ENCODE peak calls at places on chromosomes 3 and 15, in four cellular contexts. G is transverse colon, E is A549, O is suprapubic skin. H is an unnamed sample.

GRCh38 chr3:143155756-143156155 is 36.2 kb downstream of the CHST2 start:
- DNase-seq in G (no peak), E (no peak), O (no peak), H (no peak)

GRCh38 chr3:173513123-173513522 is 115.6 kb downstream of the NLGN1 start:
- DNase-seq in G (no peak), E (no peak), O (no peak), H (no peak)

GRCh38 chr15:96349933-96350292 is 19.4 kb downstream of the NR2F2 start:
- DNase-seq in G (no peak), E (no peak), O (no peak), H (no peak)

GRCh38 chr3:20043398-20043797 is 3.2 kb downstream of the KAT2B start:
- DNase-seq in G (peak), E (no peak), O (peak), H (peak)

GRCh38 chr15:70417536-70417935 is 319.8 kb upstream of the TLE3 start:
- DNase-seq in G (no peak), E (no peak), O (no peak), H (no peak)

GRCh38 chr15:65101418-65101890 is 13.5 kb downstream of the UBAP1L start:
- DNase-seq in G (peak), E (peak), O (peak), H (peak)

GRCh38 chr15:59347915-59348314 is 24.8 kb downstream of the MYO1E start:
- DNase-seq in G (no peak), E (no peak), O (no peak), H (no peak)

GRCh38 chr3:133992385-133992784 is 37.3 kb downstream of the SLCO2A1 start:
- DNase-seq in G (no peak), E (no peak), O (peak), H (no peak)

GRCh38 chr3:24810881-24811280 is 316.2 kb upstream of the THRB start:
- DNase-seq in G (no peak), E (no peak), O (no peak), H (no peak)

GRCh38 chr15:31216210-31216911 is 110.3 kb upstream of the KLF13 start:
- DNase-seq in G (peak), E (peak), O (peak), H (peak)

GRCh38 chr3:72385172-72385571 is 463.1 kb downstream of the SHQ1 start:
- DNase-seq in G (no peak), E (no peak), O (no peak), H (no peak)

GRCh38 chr15:41933771-41934170 is 38.6 kb downstream of the EHD4 start:
- DNase-seq in G (peak), E (peak), O (no peak), H (no peak)

GRCh38 chr3:67349551-67350174 is 304.7 kb downstream of the SUCLG2 start:
- DNase-seq in G (no peak), E (no peak), O (no peak), H (no peak)

GRCh38 chr3:165532851-165533250 is 304.4 kb downstream of the BCHE start:
- DNase-seq in G (no peak), E (no peak), O (no peak), H (no peak)

GRCh38 chr3:135169651-135170050 is 374.6 kb downstream of the EPHB1 start:
- DNase-seq in G (no peak), E (no peak), O (no peak), H (no peak)

GRCh38 chr15:71082803-71083202 is 32.5 kb upstream of the THSD4 start:
- DNase-seq in G (no peak), E (no peak), O (no peak), H (no peak)

GRCh38 chr3:174882789-174883188 is 23.7 kb downstream of the NAALADL2 start:
- DNase-seq in G (no peak), E (no peak), O (no peak), H (no peak)

GRCh38 chr15:76756371-76756770 is 148.8 kb downstream of the SCAPER start:
- DNase-seq in G (no peak), E (no peak), O (no peak), H (no peak)

GRCh38 chr3:195015021-195015420 is 255.9 kb downstream of the XXYLT1 start:
- DNase-seq in G (no peak), E (no peak), O (peak), H (no peak)

GRCh38 chr15:31802761-31803160 is 227.6 kb upstream of the CHRNA7 start:
- DNase-seq in G (no peak), E (no peak), O (no peak), H (no peak)

GRCh38 chr15:51647128-51647562 is 24.6 kb upstream of the DMXL2 start:
- DNase-seq in G (peak), E (no peak), O (no peak), H (no peak)

GRCh38 chr15:101063891-101064794 is 145.0 kb downstream of the LRRK1 start:
- DNase-seq in G (peak), E (no peak), O (peak), H (peak)

GRCh38 chr3:20852712-20853111 is 666.7 kb upstream of the SGO1 start:
- DNase-seq in G (no peak), E (no peak), O (no peak), H (no peak)

GRCh38 chr3:173870976-173871375 is 473.4 kb downstream of the NLGN1 start:
- DNase-seq in G (no peak), E (no peak), O (no peak), H (no peak)

GRCh38 chr3:136818851-136819783 is at the start of gene SLC35G2:
- DNase-seq in G (peak), E (peak), O (peak), H (peak)

GRCh38 chr3:119408243-119408950 is 55.0 kb downstream of the TMEM39A start:
- DNase-seq in G (no peak), E (no peak), O (no peak), H (no peak)

GRCh38 chr3:155241559-155241958 is 51.9 kb downstream of the STRIT1 start:
- DNase-seq in G (no peak), E (no peak), O (no peak), H (no peak)

GRCh38 chr3:14179114-14179465 is 473 bp downstream of the LSM3 start:
- DNase-seq in G (no peak), E (no peak), O (no peak), H (no peak)
- H3K27ac ChIP-seq in G (peak), E (peak), O (peak), H (peak)

DNA sequence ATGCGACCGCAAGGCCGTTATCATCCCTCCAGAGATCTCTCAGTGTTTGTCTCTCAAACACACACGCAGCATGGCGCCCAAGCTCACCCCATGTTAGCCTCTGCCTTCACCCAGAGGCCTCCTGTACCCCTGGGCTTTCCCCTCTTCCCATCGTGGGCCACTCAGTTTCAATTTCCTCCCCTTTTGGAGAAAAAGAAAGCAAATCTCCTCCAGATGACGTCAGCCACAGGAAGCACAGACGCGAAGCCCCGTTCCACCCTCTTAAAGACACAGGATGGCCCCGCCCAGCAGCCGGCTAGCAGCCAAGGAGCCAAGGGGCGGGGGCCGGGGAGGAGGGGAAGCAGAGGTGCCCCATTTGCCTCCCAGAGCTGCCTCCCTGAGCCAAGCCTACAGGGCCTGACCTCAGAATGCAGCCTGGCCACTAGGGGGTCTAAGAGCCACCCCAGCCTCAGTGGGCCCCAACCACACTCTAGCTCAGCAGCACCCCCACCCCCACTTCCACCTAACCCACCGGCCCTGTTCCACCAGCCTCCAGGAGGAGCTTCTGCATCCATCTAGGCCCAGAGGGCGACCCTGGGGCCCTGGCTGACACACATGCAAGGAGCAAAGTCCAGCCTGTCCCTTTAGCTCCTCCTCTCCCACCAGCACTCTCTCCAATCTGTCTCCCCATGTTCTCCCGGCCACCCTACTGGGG is 26.5 kb downstream of the ATRIP start:
- DNase-seq in G (peak), E (peak), O (peak), H (peak)
- TF ChIP-seq EP300 in G (no peak), E (no peak), O (no peak), H (no peak)

GRCh38 chr3:179463299-179463698 is 12.0 kb upstream of the GNB4 start:
- DNase-seq in G (no peak), E (no peak), O (no peak), H (no peak)
- H3K27ac ChIP-seq in G (no peak), E (no peak), O (peak), H (no peak)

GRCh38 chr15:35560258-35560657 is 14.3 kb upstream of the DPH6 start:
- DNase-seq in G (no peak), E (no peak), O (no peak), H (no peak)

GRCh38 chr15:35560895-35561294 is 14.9 kb upstream of the DPH6 start:
- DNase-seq in G (no peak), E (no peak), O (no peak), H (no peak)

GRCh38 chr15:35561308-35561707 is 15.3 kb upstream of the DPH6 start:
- DNase-seq in G (no peak), E (no peak), O (no peak), H (no peak)

GRCh38 chr15:35557544-35557943 is 11.6 kb upstream of the DPH6 start:
- DNase-seq in G (no peak), E (peak), O (no peak), H (no peak)

GRCh38 chr15:35559683-35560082 is 13.7 kb upstream of the DPH6 start:
- DNase-seq in G (no peak), E (no peak), O (no peak), H (no peak)
- TF ChIP-seq EP300 in G (no peak), E (no peak), O (no peak), H (no peak)

DNA sequence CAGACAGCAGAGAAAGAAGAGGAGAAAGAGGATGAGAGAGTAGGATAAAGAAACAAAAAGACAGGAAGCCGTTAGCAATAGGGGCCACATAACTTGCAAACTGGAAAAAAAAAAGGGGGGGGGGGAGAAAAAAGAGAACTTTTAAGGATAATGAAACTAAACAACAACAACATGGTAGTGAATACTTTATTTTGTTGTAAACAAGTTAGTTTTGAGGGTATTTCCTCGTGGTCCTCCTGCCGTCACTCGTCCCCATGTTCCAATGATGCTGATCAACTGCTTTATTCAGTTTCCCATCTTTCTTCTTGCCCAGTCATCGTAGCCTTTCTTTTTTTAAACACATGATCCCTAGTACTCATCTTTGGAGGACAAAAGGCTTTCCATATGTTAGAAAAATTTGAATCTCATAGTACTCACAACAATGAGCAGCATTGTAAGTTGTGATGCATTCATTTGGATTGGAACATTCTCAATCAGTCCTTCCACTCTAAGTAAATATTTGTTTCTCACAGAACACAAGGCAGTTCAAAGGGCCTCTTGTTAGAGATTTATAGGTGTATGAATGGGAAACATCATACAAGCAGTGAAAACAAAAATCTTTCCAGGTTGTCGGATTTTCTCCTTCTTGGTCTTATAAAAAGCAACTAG is 8.5 kb downstream of the TM4SF1 start:
- DNase-seq in G (no peak), E (peak), O (no peak), H (no peak)
- H3K27ac ChIP-seq in G (peak), E (peak), O (peak), H (no peak)

DNA sequence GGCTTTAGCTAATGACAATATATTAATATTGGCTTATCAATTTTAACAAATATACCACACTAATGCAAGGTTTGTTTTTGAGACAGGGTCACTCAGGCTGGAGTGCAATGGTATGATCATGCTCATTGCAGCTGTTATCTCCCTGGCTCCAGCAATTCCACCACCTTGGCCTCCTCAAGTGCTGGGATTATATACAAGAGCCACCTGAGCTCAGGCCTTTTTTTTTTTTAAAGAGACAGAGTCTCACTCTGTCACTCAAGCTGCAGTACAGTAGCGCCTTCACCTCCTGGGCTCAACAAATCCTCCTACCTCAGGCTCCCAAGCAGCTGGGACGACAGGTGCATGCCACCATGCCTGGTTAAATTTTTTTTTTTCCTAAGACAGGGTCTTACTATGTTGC is 11.7 kb downstream of the DLG1 start:
- DNase-seq in G (no peak), E (no peak), O (no peak), H (no peak)
- TF ChIP-seq EP300 in G (no peak), E (no peak), O (no peak), H (no peak)

H was measured in ovary.